ENCODE peak calls at places on chromosomes 4 and X, in seven cellular contexts. X is left lung, A is astrocyte of the cerebellum, C is H9, H is heart right ventricle, G is hepatocyte, U is cardiac muscle cell. D is an unnamed sample.

GRCh38 chr4:149914521-149915115 is 99.0 kb upstream of the IQCM start:
- DNase-seq in X (no peak), C (peak; percentile 62), H (peak; percentile 28), A (peak; percentile 35), G (peak; percentile 78), U (peak; percentile 80), D (peak; percentile 76)

GRCh38 chr4:85756938-85757337 is 282.0 kb downstream of the ARHGAP24 start:
- DNase-seq in A (no peak), C (peak; percentile 33), H (peak; percentile 61), G (peak; percentile 40), U (peak; percentile 31), X (no peak), D (peak; percentile 30)

GRCh38 chr4:180669637-180670036 is 1573.6 kb upstream of the TENM3 start:
- DNase-seq in U (no peak), A (peak; percentile 82), H (no peak), C (no peak), X (no peak), G (peak; percentile 12), D (no peak)

GRCh38 chr4:6840062-6840976 is 57.8 kb downstream of the KIAA0232 start:
- DNase-seq in X (no peak), A (peak; percentile 43), G (peak; percentile 19), H (peak; percentile 40), U (peak; percentile 92), C (no peak), D (no peak)

GRCh38 chrX:101348452-101349222 is at the start of gene TIMM8A:
- DNase-seq in C (peak; percentile 77), G (peak; percentile 85), X (peak; percentile 83), U (peak; percentile 76), A (no peak), H (peak; percentile 78), D (peak; percentile 75)

GRCh38 chr4:153728660-153729059 is 31.2 kb downstream of the RNF175 start:
- DNase-seq in C (no peak), A (no peak), H (no peak), G (no peak), U (no peak), X (no peak), D (no peak)

GRCh38 chr4:120720354-120720753 is 202.2 kb downstream of the PRDM5 start:
- DNase-seq in U (no peak), A (no peak), X (no peak), H (no peak), C (no peak), G (no peak), D (no peak)

GRCh38 chrX:44828008-44828605 is 15.7 kb upstream of the DUSP21 start:
- DNase-seq in U (no peak), H (no peak), G (no peak), X (no peak), C (no peak), A (peak; percentile 72), D (no peak)

GRCh38 chr4:149031399-149031798 is 589.2 kb upstream of the NR3C2 start:
- DNase-seq in C (no peak), G (peak; percentile 52), X (no peak), H (no peak), U (peak; percentile 26), A (peak; percentile 2), D (no peak)

GRCh38 chr4:185726931-185727330 is 85.1 kb downstream of the SORBS2 start:
- DNase-seq in H (no peak), G (no peak), A (no peak), X (no peak), C (no peak), U (no peak), D (no peak)

GRCh38 chr4:147733614-147734344 is 1.9 kb downstream of the ARHGAP10 start:
- DNase-seq in H (peak; percentile 59), X (no peak), G (no peak), A (no peak), C (no peak), U (peak; percentile 52), D (peak; percentile 59)

GRCh38 chrX:18677140-18677834 is 5.4 kb upstream of the RS1 start:
- DNase-seq in A (no peak), G (no peak), C (no peak), H (no peak), U (no peak), X (no peak), D (no peak)

GRCh38 chr4:141995051-141995450 is 358.7 kb downstream of the IL15 start:
- DNase-seq in U (no peak), A (no peak), C (no peak), X (no peak), G (no peak), H (no peak), D (no peak)

GRCh38 chrX:40012800-40013682 is 84.7 kb downstream of the BCOR start:
- DNase-seq in H (peak; percentile 75), A (no peak), C (peak; percentile 64), G (peak; percentile 91), X (peak; percentile 64), U (peak; percentile 85), D (peak; percentile 65)

GRCh38 chr4:90127706-90128345 is 632 bp downstream of the CCSER1 start:
- DNase-seq in X (no peak), U (peak; percentile 60), G (peak; percentile 63), A (no peak), H (no peak), C (no peak), D (no peak)

GRCh38 chr4:52038109-52038912 is at the start of gene SGCB:
- DNase-seq in X (peak; percentile 61), U (peak; percentile 74), A (no peak), G (peak; percentile 80), C (peak; percentile 71), H (peak; percentile 69), D (peak; percentile 73)

GRCh38 chrX:133185938-133186337 is 32.2 kb downstream of the TFDP3 start:
- DNase-seq in X (no peak), A (no peak), G (peak; percentile 16), C (no peak), H (no peak), U (no peak), D (no peak)

GRCh38 chrX:80648023-80648422 is 161.7 kb downstream of the BRWD3 start:
- DNase-seq in C (no peak), U (peak; percentile 21), X (no peak), A (no peak), G (peak; percentile 13), H (no peak), D (no peak)

GRCh38 chr4:7339751-7340552 is 94.8 kb downstream of the PSAPL1 start:
- DNase-seq in C (no peak), G (no peak), U (no peak), A (no peak), H (no peak), X (no peak), D (no peak)

GRCh38 chr4:118034061-118034785 is at the start of gene NDST3:
- DNase-seq in C (peak; percentile 74), H (peak; percentile 6), U (peak; percentile 87), A (peak; percentile 70), X (peak; percentile 59), G (peak; percentile 79), D (peak; percentile 90)

GRCh38 chrX:98299785-98300184 is 1416.1 kb downstream of the RPA4 start:
- DNase-seq in A (no peak), C (no peak), H (no peak), G (no peak), X (no peak), U (no peak), D (no peak)

GRCh38 chr4:98873059-98873458 is 55.9 kb downstream of the EIF4E start:
- DNase-seq in H (no peak), U (no peak), C (no peak), A (peak; percentile 13), X (no peak), G (no peak), D (no peak)

GRCh38 chr4:90495211-90495610 is 368.0 kb downstream of the CCSER1 start:
- DNase-seq in X (no peak), C (no peak), U (no peak), H (no peak), A (no peak), G (no peak), D (peak; percentile 18)

GRCh38 chrX:31590581-31591113 is 518.8 kb upstream of the FTHL17 start:
- DNase-seq in A (peak; percentile 36), U (no peak), G (no peak), H (no peak), C (no peak), X (no peak), D (no peak)

GRCh38 chrX:51893931-51894696 is 691 bp downstream of the MAGED1 start:
- DNase-seq in G (peak; percentile 60), U (peak; percentile 42), C (no peak), A (no peak), X (no peak), H (peak; percentile 32), D (no peak)

GRCh38 chrX:151899622-151900021 is 13.1 kb upstream of the MAGEA4 start:
- DNase-seq in U (no peak), C (no peak), X (no peak), A (no peak), H (no peak), G (no peak), D (no peak)

GRCh38 chrX:38181357-38181756 is 39.3 kb downstream of the SRPX start:
- DNase-seq in G (no peak), C (no peak), H (no peak), A (no peak), X (no peak), U (no peak), D (no peak)

DNA sequence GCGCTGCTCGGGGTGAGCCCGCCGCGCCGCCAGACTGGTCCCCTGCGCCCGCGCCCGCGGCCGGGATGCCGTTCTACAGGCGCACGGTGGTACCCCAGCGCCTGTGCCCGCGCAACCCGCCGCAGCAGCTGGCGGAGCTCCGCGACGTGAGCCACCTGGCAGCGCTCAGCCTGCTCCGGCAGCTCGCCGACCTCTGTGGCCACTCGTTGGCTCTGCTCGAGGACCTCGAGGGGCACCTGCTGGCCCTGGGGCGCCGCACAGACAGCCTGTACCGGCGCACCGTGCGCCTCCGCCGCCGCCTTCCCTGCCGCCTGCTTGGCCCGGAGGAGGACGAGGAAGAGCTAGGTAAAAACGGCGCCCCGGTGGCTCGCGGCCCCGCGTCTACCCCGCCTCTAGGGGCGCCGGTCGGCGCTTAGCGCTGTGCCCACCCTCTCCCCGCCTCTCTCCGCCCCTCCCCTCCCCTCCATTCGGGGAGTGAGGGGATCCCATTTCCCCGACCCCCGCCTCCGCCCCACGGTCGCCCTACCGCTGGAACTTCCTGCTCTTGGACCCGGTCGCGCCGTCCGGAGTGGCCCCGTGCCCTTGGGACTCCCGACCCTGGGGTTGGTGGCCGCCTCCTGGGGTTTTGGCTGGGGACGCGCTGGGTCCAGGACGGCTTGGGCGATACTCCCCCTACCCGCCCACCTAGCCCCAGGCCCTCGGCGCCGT is 532 bp downstream of the NHSL2 start:
- DNase-seq in C (peak; percentile 64), G (peak; percentile 53), H (no peak), A (no peak), U (peak; percentile 71), X (no peak), D (peak; percentile 62)
- TF ChIP-seq CTCF in C (peak; percentile 69), G (peak; percentile 14), H (peak; percentile 11), A (no peak), U (peak; percentile 16), X (peak; percentile 19), D (peak; percentile 52)

GRCh38 chrX:19840899-19841648 is 46.3 kb downstream of the SH3KBP1 start:
- DNase-seq in H (no peak), X (no peak), U (no peak), C (peak; percentile 49), G (no peak), A (no peak), D (no peak)
- TF ChIP-seq CTCF in H (no peak), X (no peak), U (no peak), C (no peak), G (no peak), A (no peak), D (no peak)

GRCh38 chr4:18934197-18934596 is 912.6 kb upstream of the LCORL start:
- DNase-seq in H (no peak), C (no peak), U (no peak), X (no peak), G (no peak), A (no peak), D (peak; percentile 8)
- TF ChIP-seq CTCF in H (no peak), C (peak; percentile 35), U (no peak), X (no peak), G (peak; percentile 10), A (no peak), D (peak; percentile 20)

GRCh38 chrX:24024819-24025740 is 1.9 kb downstream of the KLHL15 start:
- DNase-seq in A (peak; percentile 73), X (peak; percentile 88), H (peak; percentile 89), C (peak; percentile 87), U (peak; percentile 96), G (peak; percentile 98), D (peak; percentile 88)
- TF ChIP-seq CTCF in A (no peak), X (no peak), H (no peak), C (no peak), U (no peak), G (peak; percentile 21), D (no peak)